ENCODE peak calls at places on chromosomes 5 and 9, in five cellular contexts. K is Peyer's patch, T is pancreas, C is tibial nerve, L is hepatocyte. H is an unnamed sample.
A peak's percentile ranks its signal among the peaks of the same experiment; 100 is the strongest.

GRCh38 chr5:73454379-73455036 is 5.9 kb upstream of the FOXD1 start:
- DNase-seq in K (no peak), T (no peak), C (no peak), L (peak; percentile 86), H (peak; percentile 30)

GRCh38 chr5:68272289-68272688 is 56.7 kb downstream of the PIK3R1 start:
- DNase-seq in K (no peak), T (no peak), C (no peak), L (no peak), H (no peak)

GRCh38 chr9:118829334-118829733 is 539.9 kb downstream of the BRINP1 start:
- DNase-seq in K (no peak), T (no peak), C (no peak), L (peak; percentile 18), H (no peak)

GRCh38 chr9:121720992-121721350 is 69.5 kb downstream of the DAB2IP start:
- DNase-seq in K (no peak), T (no peak), C (no peak), L (no peak), H (no peak)

GRCh38 chr9:129613520-129614175 is 7.3 kb downstream of the C9orf50 start:
- DNase-seq in K (no peak), T (no peak), C (no peak), L (peak; percentile 16), H (no peak)

GRCh38 chr5:139966856-139967255 is 76.2 kb downstream of the NRG2 start:
- DNase-seq in K (no peak), T (no peak), C (no peak), L (no peak), H (no peak)

GRCh38 chr9:89591291-89592200 is 13.3 kb upstream of the GADD45G start:
- DNase-seq in K (no peak), T (no peak), C (no peak), L (no peak), H (no peak)

GRCh38 chr5:137622850-137623249 is 113.0 kb downstream of the KLHL3 start:
- DNase-seq in K (peak; percentile 23), T (peak; percentile 91), C (peak; percentile 43), L (no peak), H (no peak)

GRCh38 chr9:136432591-136432990 is 7.1 kb downstream of the INPP5E start:
- DNase-seq in K (no peak), T (no peak), C (no peak), L (no peak), H (no peak)

GRCh38 chr5:53399921-53400697 is 80.3 kb upstream of the FST start:
- DNase-seq in K (no peak), T (no peak), C (no peak), L (no peak), H (no peak)

GRCh38 chr5:160353379-160353778 is 17.0 kb downstream of the C1QTNF2 start:
- DNase-seq in K (no peak), T (no peak), C (no peak), L (no peak), H (no peak)

GRCh38 chr9:120393386-120394057 is 186.4 kb downstream of the CDK5RAP2 start:
- DNase-seq in K (no peak), T (no peak), C (no peak), L (no peak), H (no peak)

GRCh38 chr9:89362647-89363310 is 44.5 kb downstream of the SECISBP2 start:
- DNase-seq in K (peak; percentile 12), T (peak; percentile 8), C (no peak), L (no peak), H (no peak)

GRCh38 chr9:137157618-137158502 is 12.0 kb downstream of the LRRC26 start:
- DNase-seq in K (no peak), T (no peak), C (no peak), L (no peak), H (no peak)

GRCh38 chr5:37735649-37736347 is 104.0 kb downstream of the GDNF start:
- DNase-seq in K (no peak), T (no peak), C (no peak), L (no peak), H (no peak)

GRCh38 chr9:129204840-129205239 is 26.8 kb upstream of the IER5L start:
- DNase-seq in K (no peak), T (no peak), C (no peak), L (no peak), H (no peak)

GRCh38 chr5:34503379-34504346 is 152.5 kb upstream of the RAI14 start:
- DNase-seq in K (no peak), T (no peak), C (no peak), L (no peak), H (no peak)
- H3K27ac ChIP-seq in K (peak overlapping the region; percentile 36), T (peak overlapping the region; percentile 6), C (no peak overlapping the region), L (peak overlapping the region; percentile 51), H (no peak overlapping the region)

DNA sequence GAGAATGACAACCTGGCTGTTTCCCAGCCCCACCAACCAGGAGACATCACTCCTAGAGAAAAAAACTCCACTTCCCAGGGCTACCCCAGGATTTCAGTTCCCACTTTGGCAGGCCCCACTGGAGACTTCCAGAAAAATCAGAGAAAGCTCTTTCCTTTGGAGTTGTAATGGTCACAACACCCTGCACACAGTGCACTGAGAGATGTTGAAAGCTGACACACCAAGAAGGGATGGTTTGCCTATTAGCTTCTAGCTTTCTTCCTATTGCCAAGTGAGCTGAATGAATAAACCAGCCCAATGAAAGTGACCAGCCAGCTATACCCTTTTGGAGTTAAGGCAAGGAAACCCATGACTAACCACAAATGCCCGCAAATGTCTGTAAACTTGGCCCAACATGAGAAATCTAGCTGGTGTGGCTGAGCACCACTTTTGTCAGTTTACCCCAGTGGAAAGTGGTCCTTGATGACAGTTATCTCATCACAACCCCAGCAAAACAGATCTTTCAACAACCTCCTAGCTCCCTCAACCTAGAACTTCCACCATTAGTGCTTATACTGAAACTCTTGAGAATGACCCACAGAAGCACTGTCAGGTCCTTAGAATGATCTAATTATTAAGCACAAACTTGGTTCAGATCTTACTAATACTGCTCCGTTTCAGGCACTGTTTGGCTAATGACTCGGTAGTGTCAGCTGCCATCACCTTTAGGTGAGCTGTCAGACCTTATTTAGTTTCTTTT is 11.3 kb downstream of the IRF1 start:
- DNase-seq in K (no peak), T (no peak), C (no peak), L (no peak), H (no peak)
- H3K27ac ChIP-seq in K (peak overlapping the region; percentile 82), T (no peak overlapping the region), C (no peak overlapping the region), L (peak overlapping the region; percentile 90), H (no peak overlapping the region)

DNA sequence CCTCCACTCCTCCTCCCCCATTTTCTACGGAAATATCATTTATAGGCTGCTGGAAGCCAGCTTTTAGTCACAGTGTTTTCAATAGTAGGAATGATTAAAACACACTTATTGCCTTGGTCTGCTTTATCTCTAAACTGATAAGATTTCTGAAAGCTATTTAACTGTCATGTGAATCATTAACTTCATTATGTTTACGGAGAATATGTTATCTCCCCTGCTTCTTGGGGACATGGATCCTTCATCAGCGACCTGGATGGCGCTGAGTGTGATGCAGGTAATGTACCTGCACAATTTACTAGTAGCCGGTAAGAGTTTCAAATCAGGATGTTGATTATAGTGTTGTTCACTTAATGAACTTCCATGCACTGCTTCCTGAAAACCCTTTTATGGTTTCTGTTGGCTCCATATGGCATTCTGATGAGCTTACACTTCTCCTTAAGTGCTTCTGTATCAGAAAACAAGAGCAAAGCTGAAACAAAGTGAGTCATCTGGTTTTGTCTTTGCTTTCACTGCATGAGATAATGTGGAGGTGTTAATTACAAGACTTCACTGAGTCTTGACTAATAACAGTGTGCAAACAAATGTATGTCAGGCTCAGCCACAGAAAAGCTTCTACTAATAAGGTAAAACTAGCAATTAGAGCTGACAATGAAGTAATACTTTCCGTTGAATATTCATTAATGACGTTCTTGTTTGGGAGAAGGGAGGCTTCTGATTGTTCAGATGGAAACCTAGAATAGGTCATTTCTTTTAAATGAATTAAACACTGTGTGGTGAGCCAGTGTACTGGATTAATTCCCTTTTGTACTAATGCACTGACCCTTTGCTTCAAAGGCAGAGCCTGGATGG is 162.4 kb upstream of the ZNF608 start:
- DNase-seq in K (no peak), T (no peak), C (no peak), L (peak; percentile 40), H (no peak)
- H3K27ac ChIP-seq in K (peak overlapping the region; percentile 14), T (peak overlapping the region; percentile 48), C (no peak overlapping the region), L (peak overlapping the region; percentile 46), H (no peak overlapping the region)

GRCh38 chr9:35907732-35908483 is 1.4 kb upstream of the SPAAR start:
- DNase-seq in K (no peak), T (peak; percentile 43), C (peak; percentile 75), L (peak; percentile 82), H (no peak)
- H3K27ac ChIP-seq in K (peak overlapping the region; percentile 97), T (peak overlapping the region; percentile 78), C (peak overlapping the region; percentile 92), L (peak overlapping the region; percentile 96), H (no peak overlapping the region)

GRCh38 chr5:14200312-14200990 is 57.3 kb downstream of the TRIO start:
- DNase-seq in K (no peak), T (no peak), C (no peak), L (no peak), H (no peak)
- H3K27ac ChIP-seq in K (no peak overlapping the region), T (no peak overlapping the region), C (no peak overlapping the region), L (no peak overlapping the region), H (no peak overlapping the region)

DNA sequence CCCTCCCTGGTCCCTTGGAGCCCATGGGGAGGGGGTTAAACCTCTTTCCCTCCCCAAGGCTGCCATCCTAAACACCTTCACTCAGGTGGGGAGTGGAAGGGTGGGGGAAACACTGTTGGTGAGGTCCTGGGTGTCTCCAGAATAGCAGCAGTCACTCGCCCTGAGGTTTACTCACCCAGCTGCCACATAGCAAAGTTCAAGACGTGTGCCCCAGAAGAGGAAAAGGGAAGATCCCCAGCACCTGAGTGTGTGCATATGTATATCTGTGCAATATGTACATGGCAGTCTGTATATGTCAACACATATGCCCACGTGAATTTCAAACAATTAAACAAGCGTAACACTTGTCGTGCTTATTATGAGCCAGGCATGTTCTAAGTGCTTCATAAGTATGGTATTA is 31.3 kb upstream of the SMU1 start:
- DNase-seq in K (no peak), T (no peak), C (no peak), L (peak; percentile 2), H (no peak)
- H3K27ac ChIP-seq in K (peak overlapping the region; percentile 29), T (peak overlapping the region; percentile 44), C (peak overlapping the region; percentile 36), L (peak overlapping the region; percentile 31), H (no peak overlapping the region)

DNA sequence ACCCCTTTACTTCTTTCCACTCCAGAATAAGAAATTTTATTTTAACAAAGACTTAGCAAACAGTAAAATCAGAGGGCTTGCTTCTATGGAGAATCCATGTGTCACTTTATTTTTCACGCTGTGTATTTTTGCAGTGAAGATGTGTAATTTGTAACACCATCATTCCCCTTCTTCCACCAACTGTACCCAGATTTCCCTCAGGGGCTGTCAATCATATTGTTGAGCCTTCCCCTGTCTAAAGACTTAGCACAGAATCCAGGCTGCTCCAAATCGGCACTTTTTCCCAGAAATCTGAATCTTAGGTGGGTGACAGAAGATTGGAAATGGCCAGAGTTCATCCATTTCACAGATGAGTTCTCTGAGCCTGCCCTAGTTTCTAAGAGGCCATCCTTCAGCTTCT is 115.9 kb downstream of the GNAQ start:
- DNase-seq in K (no peak), T (no peak), C (no peak), L (no peak), H (no peak)
- H3K27ac ChIP-seq in K (no peak overlapping the region), T (peak overlapping the region; percentile 53), C (no peak overlapping the region), L (no peak overlapping the region), H (no peak overlapping the region)

GRCh38 chr9:19769213-19769612 is 19.6 kb downstream of the SLC24A2 start:
- DNase-seq in K (no peak), T (no peak), C (no peak), L (peak; percentile 11), H (no peak)
- H3K27ac ChIP-seq in K (no peak overlapping the region), T (no peak overlapping the region), C (no peak overlapping the region), L (no peak overlapping the region), H (no peak overlapping the region)

GRCh38 chr5:110665184-110665726 is 61.2 kb downstream of the TMEM232 start:
- DNase-seq in K (no peak), T (no peak), C (no peak), L (no peak), H (no peak)
- H3K27ac ChIP-seq in K (no peak overlapping the region), T (no peak overlapping the region), C (no peak overlapping the region), L (no peak overlapping the region), H (no peak overlapping the region)